ENCODE peak calls at places on chromosome 3, in six cellular contexts. One of them, this sample, is unnamed.

GRCh38 chr3:141105828-141106628 is 54.9 kb downstream of the SPSB4 start:
- DNase-seq in stromal cell of bone marrow: peak; percentile 67
- DNase-seq in BE2C: peak; percentile 83
- DNase-seq in activated CD8-positive, alpha-beta memory T cell treated with anti-CD3 and anti-CD28 coated beads, Interleukin-2, amount 50 U/mL, for 48 hours: peak; percentile 67
- DNase-seq in ELF-1: peak; percentile 39
- DNase-seq in transverse colon: peak; percentile 68
- DNase-seq in this sample: no peak

GRCh38 chr3:160395297-160395696 is 3.7 kb downstream of the IFT80 start:
- DNase-seq in activated CD8-positive, alpha-beta memory T cell treated with anti-CD3 and anti-CD28 coated beads, Interleukin-2, amount 50 U/mL, for 48 hours: no peak
- DNase-seq in BE2C: no peak
- DNase-seq in stromal cell of bone marrow: no peak
- DNase-seq in transverse colon: no peak
- DNase-seq in ELF-1: no peak
- DNase-seq in this sample: no peak

GRCh38 chr3:149085828-149086231 is 503 bp downstream of the HLTF start:
- DNase-seq in stromal cell of bone marrow: no peak
- DNase-seq in transverse colon: no peak
- DNase-seq in activated CD8-positive, alpha-beta memory T cell treated with anti-CD3 and anti-CD28 coated beads, Interleukin-2, amount 50 U/mL, for 48 hours: no peak
- DNase-seq in ELF-1: no peak
- DNase-seq in BE2C: no peak
- DNase-seq in this sample: no peak

GRCh38 chr3:150371741-150372254 is 36.3 kb upstream of the TSC22D2 start:
- DNase-seq in transverse colon: peak; percentile 44
- DNase-seq in activated CD8-positive, alpha-beta memory T cell treated with anti-CD3 and anti-CD28 coated beads, Interleukin-2, amount 50 U/mL, for 48 hours: no peak
- DNase-seq in ELF-1: peak; percentile 42
- DNase-seq in BE2C: no peak
- DNase-seq in stromal cell of bone marrow: peak; percentile 96
- DNase-seq in this sample: no peak

GRCh38 chr3:114418724-114419543 is 125.1 kb downstream of the TIGIT start:
- DNase-seq in transverse colon: no peak
- DNase-seq in ELF-1: no peak
- DNase-seq in stromal cell of bone marrow: peak; percentile 66
- DNase-seq in BE2C: no peak
- DNase-seq in activated CD8-positive, alpha-beta memory T cell treated with anti-CD3 and anti-CD28 coated beads, Interleukin-2, amount 50 U/mL, for 48 hours: no peak
- DNase-seq in this sample: no peak

GRCh38 chr3:69425249-69425648 is 39.4 kb upstream of the FRMD4B start:
- DNase-seq in activated CD8-positive, alpha-beta memory T cell treated with anti-CD3 and anti-CD28 coated beads, Interleukin-2, amount 50 U/mL, for 48 hours: no peak
- DNase-seq in BE2C: peak; percentile 41
- DNase-seq in ELF-1: peak; percentile 18
- DNase-seq in transverse colon: peak; percentile 22
- DNase-seq in stromal cell of bone marrow: no peak
- DNase-seq in this sample: no peak

GRCh38 chr3:132549890-132550578 is 47.0 kb upstream of the ACKR4 start:
- DNase-seq in activated CD8-positive, alpha-beta memory T cell treated with anti-CD3 and anti-CD28 coated beads, Interleukin-2, amount 50 U/mL, for 48 hours: no peak
- DNase-seq in transverse colon: no peak
- DNase-seq in ELF-1: no peak
- DNase-seq in stromal cell of bone marrow: peak; percentile 72
- DNase-seq in BE2C: no peak
- DNase-seq in this sample: no peak

GRCh38 chr3:114363554-114364202 is 69.8 kb downstream of the TIGIT start:
- DNase-seq in transverse colon: no peak
- DNase-seq in ELF-1: no peak
- DNase-seq in activated CD8-positive, alpha-beta memory T cell treated with anti-CD3 and anti-CD28 coated beads, Interleukin-2, amount 50 U/mL, for 48 hours: no peak
- DNase-seq in BE2C: no peak
- DNase-seq in stromal cell of bone marrow: peak; percentile 64
- DNase-seq in this sample: no peak

GRCh38 chr3:3683261-3683660 is 116.0 kb upstream of the LRRN1 start:
- DNase-seq in transverse colon: no peak
- DNase-seq in stromal cell of bone marrow: no peak
- DNase-seq in activated CD8-positive, alpha-beta memory T cell treated with anti-CD3 and anti-CD28 coated beads, Interleukin-2, amount 50 U/mL, for 48 hours: no peak
- DNase-seq in ELF-1: no peak
- DNase-seq in BE2C: no peak
- DNase-seq in this sample: no peak